ENCODE peak calls at places on chromosome X, in nine cellular contexts. S is fibroblast of lung; G is colonic mucosa; W is breast epithelium; M is lung; C is CD8-positive, alpha-beta T cell; Q is sigmoid colon; X is neural crest cell; A is GM12865. Y is an unnamed sample.

GRCh38 chrX:97639526-97639925 is 755.8 kb downstream of the RPA4 start:
- DNase-seq in M (no peak), C (no peak), G (no peak), X (peak), Q (no peak), A (peak), W (no peak), S (no peak), Y (no peak)

GRCh38 chrX:77447339-77448149 is at the start of gene FGF16:
- DNase-seq in G (no peak), X (no peak), M (no peak), W (no peak), Q (no peak), C (no peak), A (peak), S (no peak), Y (no peak)

GRCh38 chrX:46279925-46280313 is 265.3 kb downstream of the ZNF674 start:
- DNase-seq in C (no peak), Q (no peak), M (no peak), X (no peak), W (no peak), A (no peak), G (no peak), S (peak), Y (no peak)

GRCh38 chrX:122818068-122818467 is 366.0 kb upstream of the GRIA3 start:
- DNase-seq in X (no peak), Q (no peak), C (no peak), W (no peak), G (no peak), S (no peak), A (no peak), M (no peak), Y (no peak)

GRCh38 chrX:83416273-83416672 is 91.8 kb upstream of the POU3F4 start:
- DNase-seq in Q (no peak), S (no peak), M (no peak), A (no peak), G (no peak), C (no peak), X (no peak), W (no peak), Y (no peak)

GRCh38 chrX:38726596-38726995 is 74.7 kb upstream of the MID1IP1 start:
- DNase-seq in C (no peak), W (no peak), X (no peak), A (no peak), M (no peak), S (no peak), G (no peak), Q (no peak), Y (no peak)

GRCh38 chrX:154355776-154356140 is 18.7 kb downstream of the FLNA start:
- DNase-seq in A (no peak), X (no peak), M (no peak), C (no peak), Q (no peak), G (no peak), S (no peak), W (no peak), Y (no peak)

GRCh38 chrX:50629774-50630173 is 159.1 kb upstream of the DGKK start:
- DNase-seq in G (no peak), S (no peak), X (no peak), M (no peak), A (no peak), Q (no peak), W (no peak), C (no peak), Y (no peak)

GRCh38 chrX:25028726-25029125 is 13.0 kb upstream of the ARX start:
- DNase-seq in Q (no peak), X (no peak), M (no peak), W (no peak), C (no peak), G (no peak), A (no peak), S (peak), Y (no peak)

GRCh38 chrX:79604364-79604763 is 237.2 kb upstream of the ITM2A start:
- DNase-seq in M (no peak), Q (no peak), C (no peak), S (no peak), W (no peak), X (no peak), G (peak), A (no peak), Y (no peak)

GRCh38 chrX:35104626-35105025 is 162.0 kb downstream of the FAM47B start:
- DNase-seq in A (no peak), G (no peak), M (no peak), Q (no peak), C (no peak), W (no peak), S (peak), X (no peak), Y (no peak)

GRCh38 chrX:2793752-2794151 is 35.0 kb upstream of the GYG2 start:
- DNase-seq in G (no peak), W (no peak), X (no peak), Q (no peak), C (no peak), M (no peak), A (no peak), S (no peak), Y (no peak)

GRCh38 chrX:2785538-2785937 is 33.7 kb downstream of the XG start:
- DNase-seq in C (no peak), M (no peak), X (no peak), G (no peak), S (no peak), Q (no peak), A (no peak), W (no peak), Y (no peak)

GRCh38 chrX:2788980-2789379 is 37.1 kb downstream of the XG start:
- DNase-seq in X (no peak), G (no peak), Q (no peak), W (no peak), M (no peak), C (no peak), A (no peak), S (no peak), Y (no peak)

GRCh38 chrX:2794336-2794735 is 34.4 kb upstream of the GYG2 start:
- DNase-seq in C (no peak), S (no peak), Q (no peak), A (no peak), M (no peak), G (no peak), W (no peak), X (no peak), Y (no peak)

DNA sequence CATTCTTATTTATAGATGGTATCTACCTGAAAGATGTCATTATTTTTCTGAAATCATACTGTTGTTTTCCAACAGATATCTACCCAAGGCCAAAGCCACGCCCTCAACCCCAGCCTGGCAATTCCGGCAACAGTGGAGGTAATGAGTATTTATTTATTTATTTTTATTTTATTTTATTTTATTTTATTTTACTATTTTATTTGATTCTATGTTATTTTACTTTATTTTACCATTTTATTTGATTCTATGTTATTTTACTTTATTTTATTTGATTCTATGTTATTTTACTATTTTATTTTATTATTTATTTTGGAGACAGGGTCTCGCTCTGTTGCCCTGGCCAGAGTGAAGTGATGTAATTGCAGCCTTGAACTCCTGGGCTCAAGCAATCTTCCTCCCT is 37.7 kb downstream of the XG start:
- DNase-seq in X (no peak), S (no peak), G (no peak), A (no peak), Q (no peak), W (no peak), C (no peak), M (no peak), Y (no peak)
- TF ChIP-seq CTCF in X (no peak), S (no peak), G (no peak), A (no peak), Q (no peak), W (no peak), C (no peak), M (no peak), Y (no peak)

GRCh38 chrX:9700555-9700954 is 65.1 kb downstream of the GPR143 start:
- DNase-seq in C (no peak), X (no peak), A (no peak), W (no peak), G (no peak), M (no peak), S (no peak), Q (no peak), Y (no peak)

GRCh38 chrX:9704876-9705465 is 60.7 kb downstream of the GPR143 start:
- DNase-seq in Q (no peak), M (no peak), A (no peak), S (no peak), X (no peak), G (no peak), W (no peak), C (no peak), Y (no peak)

GRCh38 chrX:9703406-9703805 is 62.2 kb downstream of the GPR143 start:
- DNase-seq in G (no peak), W (no peak), S (no peak), A (no peak), X (no peak), C (no peak), M (no peak), Q (no peak), Y (no peak)

GRCh38 chrX:9698566-9698965 is 67.1 kb downstream of the GPR143 start:
- DNase-seq in M (no peak), C (no peak), G (no peak), X (no peak), S (no peak), W (no peak), Q (no peak), A (no peak), Y (no peak)

DNA sequence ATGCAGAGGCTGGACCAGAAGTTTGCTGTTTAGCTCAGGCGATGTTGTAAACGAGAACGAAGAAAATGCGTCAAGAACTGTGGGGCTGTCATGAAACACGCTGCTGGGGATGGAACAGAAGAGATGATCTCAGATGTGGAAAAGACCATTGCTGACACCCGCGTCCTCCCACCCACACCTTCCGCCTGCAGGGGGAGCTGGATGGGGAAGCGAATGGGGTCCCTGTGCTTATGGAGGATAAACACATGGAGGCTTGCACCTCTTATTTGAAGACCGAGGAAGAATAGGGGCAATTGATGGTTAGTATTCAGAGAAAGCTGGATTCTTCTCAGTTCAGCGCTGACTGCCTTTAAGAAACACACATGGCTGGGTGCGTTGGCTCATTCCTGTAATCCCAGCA is 63.9 kb downstream of the GPR143 start:
- DNase-seq in A (no peak), M (no peak), Q (no peak), C (no peak), W (no peak), X (no peak), S (no peak), G (no peak), Y (no peak)
- TF ChIP-seq CTCF in A (no peak), M (no peak), Q (no peak), C (no peak), W (no peak), X (no peak), S (peak), G (no peak), Y (no peak)

DNA sequence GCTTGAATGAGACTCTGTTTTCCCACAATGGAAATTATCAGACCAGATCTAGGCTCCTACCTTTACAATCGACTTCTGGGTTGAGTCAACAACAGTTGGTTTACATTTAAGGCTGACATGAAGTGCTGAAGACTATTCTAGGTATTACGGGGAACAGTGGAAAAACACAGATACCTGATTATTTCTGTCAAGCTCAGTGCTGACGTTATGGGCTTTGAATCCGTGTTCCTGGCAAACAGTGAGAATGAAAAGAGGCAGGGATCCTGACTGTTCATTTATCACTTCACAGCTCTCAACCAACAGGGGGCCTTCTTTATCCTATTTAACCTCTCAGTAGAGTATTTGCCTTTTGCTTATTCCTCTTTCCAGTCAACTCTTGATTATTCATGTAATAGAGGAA is 43.1 kb downstream of the TMEM164 start:
- DNase-seq in C (no peak), G (no peak), X (no peak), W (no peak), Q (no peak), S (no peak), M (no peak), A (no peak), Y (no peak)
- TF ChIP-seq CTCF in C (no peak), G (no peak), X (peak), W (no peak), Q (no peak), S (peak), M (no peak), A (no peak), Y (peak)

GRCh38 chrX:17805120-17805519 is 56.0 kb downstream of the RAI2 start:
- DNase-seq in X (no peak), A (no peak), C (no peak), M (no peak), S (no peak), Q (no peak), W (no peak), G (no peak), Y (no peak)
- TF ChIP-seq CTCF in X (peak), A (no peak), C (no peak), M (no peak), S (no peak), Q (no peak), W (no peak), G (no peak), Y (peak)

DNA sequence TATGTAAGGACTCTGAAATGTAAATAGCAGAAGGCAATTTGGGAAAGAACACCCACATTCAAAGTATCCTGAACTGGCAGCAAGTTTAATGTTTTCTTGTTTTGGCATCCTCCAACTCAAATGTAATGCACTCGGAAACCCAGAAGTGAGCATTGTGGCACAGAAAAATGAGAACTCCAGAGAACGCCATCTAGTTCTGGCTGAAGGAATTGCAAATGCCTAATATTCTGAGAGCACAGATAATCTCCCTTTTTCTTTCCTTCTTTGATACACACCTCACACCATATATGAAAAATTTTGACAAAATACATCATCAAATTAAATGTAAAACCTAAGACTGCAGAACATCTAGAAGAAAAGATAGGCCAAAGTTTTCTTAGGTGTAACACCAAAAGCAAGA is 52.1 kb downstream of the PWWP3B start:
- DNase-seq in A (no peak), X (no peak), W (no peak), G (no peak), S (no peak), C (no peak), Q (no peak), M (no peak), Y (no peak)
- TF ChIP-seq CTCF in A (peak), X (peak), W (no peak), G (peak), S (no peak), C (no peak), Q (no peak), M (no peak), Y (peak)

DNA sequence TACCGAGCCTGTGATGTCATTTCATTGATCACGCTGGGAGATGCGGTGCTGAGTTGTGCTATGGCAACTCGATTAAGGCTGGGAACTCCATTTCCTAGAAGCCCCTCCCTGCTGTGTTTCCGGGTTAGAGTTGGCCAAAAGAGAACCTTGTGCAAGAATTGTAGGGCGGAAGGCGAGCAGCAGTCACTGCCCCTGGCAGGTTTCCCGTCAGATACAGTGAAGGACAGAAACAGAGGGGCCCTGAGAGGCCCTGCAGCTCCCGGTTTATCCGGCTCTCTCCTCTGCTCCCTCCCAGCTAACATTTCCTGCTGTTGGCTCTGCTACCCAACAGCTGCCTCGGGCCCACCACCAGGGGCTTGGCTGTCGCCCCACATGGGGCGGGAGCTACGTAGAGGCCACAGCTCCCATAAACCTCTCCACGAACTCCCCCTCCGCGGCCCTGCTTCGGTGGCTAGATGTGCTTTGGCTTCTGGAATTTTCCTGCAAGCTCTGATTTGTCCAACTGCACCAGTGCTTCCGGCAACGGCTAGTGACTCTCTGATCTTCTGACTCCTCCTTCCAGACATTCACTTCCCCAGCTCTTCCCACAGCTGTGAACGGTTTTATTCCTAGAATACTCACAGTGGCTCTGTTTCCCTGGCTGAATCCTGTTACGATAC is 74.9 kb upstream of the USP9X start:
- DNase-seq in M (peak), S (peak), G (peak), C (peak), A (peak), Q (peak), X (no peak), W (peak), Y (no peak)
- TF ChIP-seq CTCF in M (no peak), S (peak), G (no peak), C (no peak), A (no peak), Q (no peak), X (peak), W (no peak), Y (peak)

GRCh38 chrX:1463581-1464281 is 11.0 kb upstream of the ASMTL start:
- DNase-seq in A (no peak), W (no peak), M (peak), S (no peak), Q (peak), G (no peak), C (no peak), X (no peak), Y (no peak)
- TF ChIP-seq CTCF in A (no peak), W (no peak), M (no peak), S (no peak), Q (no peak), G (no peak), C (no peak), X (no peak), Y (no peak)

DNA sequence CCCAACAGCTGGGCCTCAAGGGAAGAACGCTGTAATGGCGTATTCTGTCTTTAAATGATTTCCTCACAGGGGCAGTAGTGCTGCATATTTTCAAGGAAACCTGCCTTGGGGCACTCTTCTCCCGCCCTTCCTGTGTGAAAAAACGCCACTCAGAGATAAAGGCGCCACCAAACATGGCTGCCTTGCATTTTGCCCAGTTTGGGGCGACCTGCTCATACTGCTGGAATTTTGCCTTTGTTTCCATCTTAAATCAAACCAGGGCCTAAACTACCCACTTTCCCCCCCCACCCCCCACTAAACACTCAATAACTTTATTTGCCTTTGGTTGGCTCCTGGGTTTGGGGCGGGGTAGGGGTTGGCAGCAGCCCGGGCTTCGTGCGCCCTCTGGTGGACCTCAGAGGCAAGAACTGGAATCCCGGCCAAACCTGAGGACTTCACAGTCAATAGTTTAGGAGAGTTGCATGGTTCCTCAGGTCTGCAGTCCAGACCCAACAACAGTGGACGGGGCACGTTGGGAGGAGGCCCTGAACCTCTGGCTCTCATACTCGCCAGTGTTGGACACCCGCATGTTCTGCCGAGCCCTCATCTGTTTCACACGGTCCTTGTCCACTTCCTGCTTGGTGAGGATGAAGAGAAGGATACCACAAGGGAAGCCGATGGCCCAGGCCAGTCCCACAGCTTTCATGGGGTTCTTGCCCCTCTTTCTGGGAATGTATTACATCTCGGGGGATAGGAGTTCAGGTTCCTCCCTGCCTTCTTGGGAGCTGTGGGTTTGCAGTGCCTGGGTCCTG is 220.1 kb upstream of the STK26 start:
- DNase-seq in C (no peak), Q (peak), X (no peak), A (peak), M (peak), G (peak), W (peak), S (peak), Y (no peak)
- TF ChIP-seq CTCF in C (no peak), Q (no peak), X (peak), A (peak), M (peak), G (peak), W (peak), S (no peak), Y (no peak)

GRCh38 chrX:18769812-18770573 is 62.5 kb downstream of the PPEF1 start:
- DNase-seq in A (no peak), C (no peak), S (peak), Q (no peak), G (no peak), X (no peak), W (no peak), M (no peak), Y (no peak)
- TF ChIP-seq CTCF in A (peak), C (no peak), S (no peak), Q (no peak), G (no peak), X (peak), W (no peak), M (no peak), Y (no peak)

GRCh38 chrX:120029354-120029753 is 48.1 kb downstream of the RHOXF2B start:
- DNase-seq in M (no peak), A (no peak), G (no peak), C (no peak), X (no peak), Q (no peak), S (no peak), W (no peak), Y (no peak)
- TF ChIP-seq CTCF in M (no peak), A (no peak), G (no peak), C (no peak), X (no peak), Q (no peak), S (no peak), W (no peak), Y (no peak)